ENCODE peak calls at places on chromosomes 12 and 14, in ten cellular contexts. D, V, E, Z, R, P, G, L, W and X are unnamed samples.

GRCh38 chr12:47094804-47095203 is 15.0 kb upstream of the AMIGO2 start:
- DNase-seq in D (no peak), V (no peak), E (peak), Z (no peak), R (no peak), P (no peak), G (no peak), L (peak), W (no peak), X (no peak)

GRCh38 chr12:56877195-56878009 is 56.8 kb downstream of the SDR9C7 start:
- DNase-seq in D (no peak), V (no peak), E (no peak), Z (no peak), R (no peak), P (no peak), G (no peak), L (no peak), W (no peak), X (no peak)

GRCh38 chr14:51014086-51014485 is 69.8 kb upstream of the PYGL start:
- DNase-seq in D (no peak), V (no peak), E (no peak), Z (no peak), R (peak), P (peak), G (peak), L (peak), W (no peak), X (no peak)

GRCh38 chr12:52655720-52656124 is 3.7 kb upstream of the KRT2 start:
- DNase-seq in D (no peak), V (no peak), E (no peak), Z (no peak), R (no peak), P (no peak), G (no peak), L (peak), W (no peak), X (no peak)

GRCh38 chr12:130162771-130163460 is 652 bp downstream of the FZD10 start:
- DNase-seq in D (peak), V (no peak), E (no peak), Z (no peak), R (no peak), P (no peak), G (no peak), L (peak), W (no peak), X (no peak)

GRCh38 chr12:19896534-19896933 is 457.2 kb downstream of the AEBP2 start:
- DNase-seq in D (no peak), V (no peak), E (no peak), Z (no peak), R (no peak), P (no peak), G (no peak), L (no peak), W (no peak), X (no peak)

GRCh38 chr12:80412343-80412953 is 31.6 kb upstream of the PTPRQ start:
- DNase-seq in D (peak), V (no peak), E (peak), Z (peak), R (no peak), P (peak), G (no peak), L (peak), W (no peak), X (no peak)

GRCh38 chr12:108757842-108758241 is 26.5 kb upstream of the CORO1C start:
- DNase-seq in D (no peak), V (no peak), E (no peak), Z (no peak), R (no peak), P (no peak), G (no peak), L (no peak), W (no peak), X (no peak)

GRCh38 chr12:90677552-90677951 is 277.4 kb downstream of the CCER1 start:
- DNase-seq in D (no peak), V (no peak), E (no peak), Z (no peak), R (no peak), P (no peak), G (no peak), L (no peak), W (no peak), X (no peak)

GRCh38 chr14:65277027-65277426 is 135.5 kb upstream of the FUT8 start:
- DNase-seq in D (peak), V (no peak), E (no peak), Z (no peak), R (no peak), P (no peak), G (no peak), L (peak), W (no peak), X (no peak)